ENCODE peak calls at places on chromosomes 7 and 10, in five cellular contexts. One of them, this sample, is unnamed.
A peak's percentile ranks its signal among the peaks of the same experiment; 100 is the strongest.

GRCh38 chr7:96184783-96185182 is 137.1 kb downstream of the SLC25A13 start:
- DNase-seq in Calu3: no peak
- DNase-seq in AG04450: no peak
- DNase-seq in neural crest cell: no peak
- DNase-seq in PC-3: no peak
- DNase-seq in this sample: peak; percentile 19

GRCh38 chr10:131821378-131822012 is 79.3 kb upstream of the PPP2R2D start:
- DNase-seq in Calu3: no peak
- DNase-seq in AG04450: no peak
- DNase-seq in neural crest cell: no peak
- DNase-seq in PC-3: no peak
- DNase-seq in this sample: no peak

GRCh38 chr10:47344996-47345870 is 2.9 kb upstream of the RBP3 start:
- DNase-seq in Calu3: no peak
- DNase-seq in AG04450: no peak
- DNase-seq in neural crest cell: no peak
- DNase-seq in PC-3: no peak
- DNase-seq in this sample: no peak

GRCh38 chr10:28241766-28242399 is 61.0 kb downstream of the MPP7 start:
- DNase-seq in Calu3: peak; percentile 53
- DNase-seq in AG04450: peak; percentile 33
- DNase-seq in neural crest cell: peak; percentile 56
- DNase-seq in PC-3: peak; percentile 76
- DNase-seq in this sample: peak; percentile 55

GRCh38 chr10:76643465-76643864 is 994.1 kb downstream of the KCNMA1 start:
- DNase-seq in Calu3: no peak
- DNase-seq in AG04450: no peak
- DNase-seq in neural crest cell: no peak
- DNase-seq in PC-3: no peak
- DNase-seq in this sample: no peak

GRCh38 chr10:132232553-132232949 is 45.8 kb downstream of the DPYSL4 start:
- DNase-seq in Calu3: no peak
- DNase-seq in AG04450: no peak
- DNase-seq in neural crest cell: no peak
- DNase-seq in PC-3: no peak
- DNase-seq in this sample: no peak

GRCh38 chr10:88553116-88553752 is 29.9 kb downstream of the RNLS start:
- DNase-seq in Calu3: peak; percentile 9
- DNase-seq in AG04450: peak; percentile 61
- DNase-seq in neural crest cell: peak; percentile 15
- DNase-seq in PC-3: no peak
- DNase-seq in this sample: peak; percentile 79

GRCh38 chr7:110386914-110387313 is 704.0 kb upstream of the LRRN3 start:
- DNase-seq in Calu3: peak; percentile 67
- DNase-seq in AG04450: peak; percentile 30
- DNase-seq in neural crest cell: no peak
- DNase-seq in PC-3: peak; percentile 85
- DNase-seq in this sample: peak; percentile 95

GRCh38 chr10:8637640-8638039 is 583.2 kb downstream of the GATA3 start:
- DNase-seq in Calu3: no peak
- DNase-seq in AG04450: no peak
- DNase-seq in neural crest cell: no peak
- DNase-seq in PC-3: no peak
- DNase-seq in this sample: no peak

GRCh38 chr7:102472126-102473041 is 6.3 kb downstream of the POLR2J start:
- DNase-seq in Calu3: no peak
- DNase-seq in AG04450: no peak
- DNase-seq in neural crest cell: no peak
- DNase-seq in PC-3: no peak
- DNase-seq in this sample: no peak

GRCh38 chr7:33107136-33108066 is 1.8 kb downstream of the RP9 start:
- DNase-seq in Calu3: peak; percentile 57
- DNase-seq in AG04450: peak; percentile 33
- DNase-seq in neural crest cell: peak; percentile 11
- DNase-seq in PC-3: peak; percentile 55
- DNase-seq in this sample: peak; percentile 59

GRCh38 chr7:117090820-117091219 is 137.5 kb downstream of the ST7 start:
- DNase-seq in Calu3: no peak
- DNase-seq in AG04450: no peak
- DNase-seq in neural crest cell: no peak
- DNase-seq in PC-3: no peak
- DNase-seq in this sample: no peak

GRCh38 chr7:28798233-28798632 is 159.9 kb downstream of the TRIL start:
- DNase-seq in Calu3: no peak
- DNase-seq in AG04450: no peak
- DNase-seq in neural crest cell: no peak
- DNase-seq in PC-3: no peak
- DNase-seq in this sample: no peak

GRCh38 chr10:116760919-116761318 is 18.6 kb upstream of the HSPA12A start:
- DNase-seq in Calu3: no peak
- DNase-seq in AG04450: no peak
- DNase-seq in neural crest cell: no peak
- DNase-seq in PC-3: no peak
- DNase-seq in this sample: no peak

GRCh38 chr10:131975003-131975402 is 6.7 kb downstream of the BNIP3 start:
- DNase-seq in Calu3: no peak
- DNase-seq in AG04450: no peak
- DNase-seq in neural crest cell: no peak
- DNase-seq in PC-3: no peak
- DNase-seq in this sample: no peak

GRCh38 chr7:139571190-139571589 is 47.7 kb downstream of the CLEC2L start:
- DNase-seq in Calu3: no peak
- DNase-seq in AG04450: no peak
- DNase-seq in neural crest cell: no peak
- DNase-seq in PC-3: no peak
- DNase-seq in this sample: no peak

GRCh38 chr7:44989132-44989531 is 10.3 kb upstream of the MYO1G start:
- DNase-seq in Calu3: no peak
- DNase-seq in AG04450: no peak
- DNase-seq in neural crest cell: no peak
- DNase-seq in PC-3: no peak
- DNase-seq in this sample: no peak

GRCh38 chr7:28573059-28573553 is 160.8 kb downstream of the CREB5 start:
- DNase-seq in Calu3: peak; percentile 83
- DNase-seq in AG04450: no peak
- DNase-seq in neural crest cell: no peak
- DNase-seq in PC-3: peak; percentile 88
- DNase-seq in this sample: no peak

GRCh38 chr10:59536576-59537014 is 173.1 kb downstream of the SLC16A9 start:
- DNase-seq in Calu3: no peak
- DNase-seq in AG04450: peak; percentile 8
- DNase-seq in neural crest cell: no peak
- DNase-seq in PC-3: no peak
- DNase-seq in this sample: no peak

GRCh38 chr7:8827329-8827728 is 393.9 kb downstream of the NXPH1 start:
- DNase-seq in Calu3: no peak
- DNase-seq in AG04450: no peak
- DNase-seq in neural crest cell: no peak
- DNase-seq in PC-3: no peak
- DNase-seq in this sample: no peak

GRCh38 chr10:62464308-62464707 is 90.1 kb downstream of the ZNF365 start:
- DNase-seq in Calu3: no peak
- DNase-seq in AG04450: no peak
- DNase-seq in neural crest cell: no peak
- DNase-seq in PC-3: no peak
- DNase-seq in this sample: no peak

GRCh38 chr7:99943641-99944507 is 14.5 kb upstream of the GJC3 start:
- DNase-seq in Calu3: no peak
- DNase-seq in AG04450: no peak
- DNase-seq in neural crest cell: peak; percentile 41
- DNase-seq in PC-3: no peak
- DNase-seq in this sample: no peak

GRCh38 chr10:82889703-82890102 is 1014.7 kb downstream of the NRG3 start:
- DNase-seq in Calu3: no peak
- DNase-seq in AG04450: no peak
- DNase-seq in neural crest cell: no peak
- DNase-seq in PC-3: no peak
- DNase-seq in this sample: no peak

GRCh38 chr7:149881328-149882263 is 7.8 kb downstream of the ATP6V0E2 start:
- DNase-seq in Calu3: no peak
- DNase-seq in AG04450: no peak
- DNase-seq in neural crest cell: no peak
- DNase-seq in PC-3: no peak
- DNase-seq in this sample: no peak

GRCh38 chr7:27647052-27647451 is 15.6 kb downstream of the HIBADH start:
- DNase-seq in Calu3: no peak
- DNase-seq in AG04450: peak; percentile 26
- DNase-seq in neural crest cell: no peak
- DNase-seq in PC-3: peak; percentile 80
- DNase-seq in this sample: peak; percentile 85

GRCh38 chr10:80078448-80079311 is at the start of gene TMEM254:
- DNase-seq in Calu3: peak; percentile 94
- DNase-seq in AG04450: peak; percentile 48
- DNase-seq in neural crest cell: peak; percentile 83
- DNase-seq in PC-3: peak; percentile 100
- DNase-seq in this sample: peak; percentile 71

GRCh38 chr10:124125305-124126116 is 32.1 kb upstream of the CHST15 start:
- DNase-seq in Calu3: no peak
- DNase-seq in AG04450: no peak
- DNase-seq in neural crest cell: no peak
- DNase-seq in PC-3: peak; percentile 42
- DNase-seq in this sample: peak; percentile 24

GRCh38 chr10:974038-974784 is 14.0 kb upstream of the GTPBP4 start:
- DNase-seq in Calu3: peak; percentile 79
- DNase-seq in AG04450: no peak
- DNase-seq in neural crest cell: no peak
- DNase-seq in PC-3: no peak
- DNase-seq in this sample: no peak

GRCh38 chr7:137754076-137754851 is 92.5 kb downstream of the DGKI start:
- DNase-seq in Calu3: no peak
- DNase-seq in AG04450: no peak
- DNase-seq in neural crest cell: no peak
- DNase-seq in PC-3: no peak
- DNase-seq in this sample: no peak

GRCh38 chr7:89554209-89554608 is 600.1 kb upstream of the STEAP1 start:
- DNase-seq in Calu3: no peak
- DNase-seq in AG04450: no peak
- DNase-seq in neural crest cell: no peak
- DNase-seq in PC-3: peak; percentile 4
- DNase-seq in this sample: no peak

GRCh38 chr7:42226354-42226941 is 10.6 kb downstream of the GLI3 start:
- DNase-seq in Calu3: no peak
- DNase-seq in AG04450: no peak
- DNase-seq in neural crest cell: no peak
- DNase-seq in PC-3: no peak
- DNase-seq in this sample: no peak

DNA sequence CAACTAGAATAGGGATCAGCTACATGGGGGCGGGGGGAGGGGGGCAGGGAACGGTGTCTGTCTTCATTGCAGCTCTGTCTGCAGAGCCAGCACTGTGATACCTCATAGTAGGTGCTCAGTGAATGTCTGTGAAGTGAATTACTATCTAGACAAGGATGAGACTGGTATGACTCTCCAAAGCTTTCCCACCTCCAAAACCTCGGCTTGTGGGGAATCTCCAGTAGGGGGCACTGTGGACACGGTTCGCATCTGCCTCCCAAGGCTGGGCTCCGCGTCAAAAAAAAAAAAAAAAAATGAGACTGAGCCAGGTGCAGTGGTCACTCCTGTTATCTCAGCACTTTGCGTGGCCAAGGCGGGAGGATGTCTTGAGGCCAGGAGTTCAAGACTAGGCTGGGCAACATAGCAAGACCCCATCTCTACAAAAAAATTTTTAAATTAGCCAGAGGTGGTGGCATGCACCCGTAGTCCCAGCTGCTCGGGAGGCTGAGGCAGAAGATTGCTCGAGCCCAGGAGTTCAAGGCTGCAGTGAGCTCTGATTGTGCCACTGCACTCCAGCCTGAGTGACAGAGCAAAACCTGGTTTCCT is 9.6 kb downstream of the TRIM56 start:
- DNase-seq in Calu3: peak; percentile 56
- DNase-seq in AG04450: peak; percentile 29
- DNase-seq in neural crest cell: peak; percentile 51
- DNase-seq in PC-3: peak; percentile 72
- DNase-seq in this sample: peak; percentile 45
- TF ChIP-seq CTCF in Calu3: peak; percentile 39
- TF ChIP-seq CTCF in AG04450: peak; percentile 76
- TF ChIP-seq CTCF in neural crest cell: peak; percentile 68
- TF ChIP-seq CTCF in PC-3: peak; percentile 75
- TF ChIP-seq CTCF in this sample: peak; percentile 73

GRCh38 chr7:151566897-151567320 is 47.2 kb upstream of the RHEB start:
- DNase-seq in Calu3: no peak
- DNase-seq in AG04450: no peak
- DNase-seq in neural crest cell: no peak
- DNase-seq in PC-3: no peak
- DNase-seq in this sample: peak; percentile 41

GRCh38 chr7:151571471-151571870 is 51.8 kb upstream of the RHEB start:
- DNase-seq in Calu3: no peak
- DNase-seq in AG04450: no peak
- DNase-seq in neural crest cell: no peak
- DNase-seq in PC-3: no peak
- DNase-seq in this sample: no peak

GRCh38 chr7:151572136-151572535 is 52.4 kb upstream of the RHEB start:
- DNase-seq in Calu3: no peak
- DNase-seq in AG04450: no peak
- DNase-seq in neural crest cell: no peak
- DNase-seq in PC-3: no peak
- DNase-seq in this sample: no peak

GRCh38 chr7:151568951-151569652 is 49.4 kb upstream of the RHEB start:
- DNase-seq in Calu3: no peak
- DNase-seq in AG04450: no peak
- DNase-seq in neural crest cell: no peak
- DNase-seq in PC-3: no peak
- DNase-seq in this sample: no peak

GRCh38 chr7:151570366-151570915 is 50.7 kb upstream of the RHEB start:
- DNase-seq in Calu3: no peak
- DNase-seq in AG04450: no peak
- DNase-seq in neural crest cell: no peak
- DNase-seq in PC-3: peak; percentile 52
- DNase-seq in this sample: no peak
- TF ChIP-seq CTCF in Calu3: peak; percentile 37
- TF ChIP-seq CTCF in AG04450: peak; percentile 65
- TF ChIP-seq CTCF in neural crest cell: peak; percentile 63
- TF ChIP-seq CTCF in PC-3: peak; percentile 72
- TF ChIP-seq CTCF in this sample: peak; percentile 18

DNA sequence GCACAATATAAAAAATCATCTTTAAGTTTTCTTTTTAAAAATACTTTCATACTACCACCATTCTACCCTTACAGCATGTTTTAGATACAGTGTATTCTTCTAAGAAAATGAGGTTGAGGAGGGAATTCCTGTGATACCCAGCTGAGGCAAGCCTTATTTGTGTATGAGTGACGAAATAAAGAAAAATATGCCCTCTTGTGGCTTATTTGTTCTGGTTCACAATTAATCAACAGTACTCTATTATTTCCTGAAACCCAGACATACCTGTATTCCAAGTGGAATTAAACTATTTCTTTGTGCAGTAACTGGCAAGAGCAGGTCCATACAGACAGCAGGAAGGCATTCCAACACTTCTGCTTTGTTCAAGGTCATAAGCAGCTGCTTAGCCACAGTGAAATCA is 4.5 kb upstream of the SEMA3D start:
- DNase-seq in Calu3: no peak
- DNase-seq in AG04450: no peak
- DNase-seq in neural crest cell: no peak
- DNase-seq in PC-3: peak; percentile 73
- DNase-seq in this sample: peak; percentile 61
- TF ChIP-seq CTCF in Calu3: no peak
- TF ChIP-seq CTCF in AG04450: peak; percentile 38
- TF ChIP-seq CTCF in neural crest cell: peak; percentile 57
- TF ChIP-seq CTCF in PC-3: peak; percentile 66
- TF ChIP-seq CTCF in this sample: peak; percentile 39

GRCh38 chr7:13538669-13539068 is 450.8 kb downstream of the ETV1 start:
- DNase-seq in Calu3: no peak
- DNase-seq in AG04450: no peak
- DNase-seq in neural crest cell: no peak
- DNase-seq in PC-3: peak; percentile 36
- DNase-seq in this sample: no peak
- TF ChIP-seq CTCF in Calu3: no peak
- TF ChIP-seq CTCF in AG04450: no peak
- TF ChIP-seq CTCF in neural crest cell: no peak
- TF ChIP-seq CTCF in PC-3: no peak
- TF ChIP-seq CTCF in this sample: no peak